ENCODE peak calls at places on chromosomes 1 and 21, in four cellular contexts. V is thyroid gland, J is testis, P is HCT116. O is an unnamed sample.

GRCh38 chr1:212710566-212710965 is 10.9 kb upstream of the BATF3 start:
- DNase-seq in P (no peak), J (no peak), V (no peak), O (no peak)

GRCh38 chr1:179820216-179820970 is 57.2 kb downstream of the TOR1AIP2 start:
- DNase-seq in P (no peak), J (no peak), V (no peak), O (no peak)

GRCh38 chr1:118200836-118201235 is 15.8 kb upstream of the SPAG17 start:
- DNase-seq in J (no peak), P (no peak), V (no peak), O (no peak)

GRCh38 chr1:19640363-19641316 is 3.5 kb upstream of the NBL1 start:
- DNase-seq in V (peak; percentile 53), J (no peak), P (peak; percentile 6), O (peak; percentile 45)

GRCh38 chr1:53138991-53139884 is 3.2 kb downstream of the SLC1A7 start:
- DNase-seq in P (no peak), V (no peak), J (no peak), O (no peak)

GRCh38 chr1:185062710-185063370 is 17.5 kb downstream of the RNF2 start:
- DNase-seq in J (no peak), P (no peak), V (no peak), O (no peak)

GRCh38 chr1:53237638-53238037 is 680 bp downstream of the MAGOH start:
- DNase-seq in V (no peak), P (no peak), J (no peak), O (no peak)

GRCh38 chr1:242011879-242012674 is 13.2 kb upstream of the MAP1LC3C start:
- DNase-seq in P (no peak), V (no peak), J (no peak), O (no peak)

GRCh38 chr1:9909222-9910046 is 635 bp downstream of the CTNNBIP1 start:
- DNase-seq in V (peak; percentile 43), J (peak; percentile 23), P (no peak), O (no peak)

GRCh38 chr1:10105484-10105883 is 72.7 kb downstream of the UBE4B start:
- DNase-seq in J (no peak), P (no peak), V (no peak), O (peak; percentile 5)

GRCh38 chr1:234478152-234478480 is 863 bp downstream of the TARBP1 start:
- DNase-seq in V (peak; percentile 71), J (peak; percentile 58), P (no peak), O (no peak)

GRCh38 chr1:21337931-21338567 is 47.8 kb upstream of the ECE1 start:
- DNase-seq in P (no peak), J (peak; percentile 85), V (peak; percentile 81), O (no peak)

GRCh38 chr1:95561244-95561840 is 327.3 kb downstream of the RWDD3 start:
- DNase-seq in P (no peak), V (no peak), J (no peak), O (no peak)

GRCh38 chr1:27600500-27601175 is 3.3 kb downstream of the AHDC1 start:
- DNase-seq in J (no peak), P (no peak), V (no peak), O (peak; percentile 61)

GRCh38 chr1:244394851-244395765 is 56.6 kb downstream of the ADSS2 start:
- DNase-seq in J (no peak), V (no peak), P (no peak), O (no peak)

GRCh38 chr1:119729044-119729443 is 17.3 kb downstream of the PHGDH start:
- DNase-seq in V (no peak), J (no peak), P (no peak), O (no peak)

GRCh38 chr1:208203127-208203847 is 40.9 kb downstream of the PLXNA2 start:
- DNase-seq in J (peak; percentile 26), P (no peak), V (peak; percentile 71), O (no peak)

GRCh38 chr21:43866659-43867331 is 1.8 kb downstream of the AGPAT3 start:
- DNase-seq in J (no peak), V (no peak), P (no peak), O (no peak)

GRCh38 chr1:21241761-21242581 is 48.3 kb downstream of the ECE1 start:
- DNase-seq in P (no peak), J (no peak), V (no peak), O (no peak)

GRCh38 chr21:42496839-42497202 is 797 bp upstream of the RSPH1 start:
- DNase-seq in J (peak; percentile 45), P (no peak), V (peak; percentile 27), O (no peak)

GRCh38 chr21:46054031-46054430 is 43.9 kb upstream of the COL6A2 start:
- DNase-seq in J (peak; percentile 12), P (no peak), V (no peak), O (no peak)

GRCh38 chr1:211356723-211357418 is 30.2 kb downstream of the TRAF5 start:
- DNase-seq in J (no peak), P (no peak), V (no peak), O (no peak)

GRCh38 chr1:55702064-55702463 is 486.9 kb upstream of the USP24 start:
- DNase-seq in P (peak; percentile 19), V (no peak), J (no peak), O (no peak)

GRCh38 chr1:218874801-218875400 is 298.8 kb upstream of the LYPLAL1 start:
- DNase-seq in V (no peak), P (no peak), J (no peak), O (no peak)

GRCh38 chr1:163163861-163164582 is 38.7 kb downstream of the RGS5 start:
- DNase-seq in V (no peak), P (no peak), J (peak; percentile 45), O (no peak)

GRCh38 chr1:204659061-204659460 is 26.5 kb downstream of the LRRN2 start:
- DNase-seq in J (no peak), P (no peak), V (no peak), O (peak; percentile 38)

GRCh38 chr1:903305-903704 is 20.4 kb upstream of the SAMD11 start:
- DNase-seq in P (no peak), J (peak; percentile 11), V (no peak), O (no peak)

GRCh38 chr1:109801791-109802135 is 38.0 kb upstream of the EPS8L3 start:
- DNase-seq in P (no peak), V (no peak), J (no peak), O (no peak)

GRCh38 chr21:37072239-37072987 is 458 bp downstream of the PIGP start:
- DNase-seq in V (peak; percentile 63), J (peak; percentile 90), P (no peak), O (no peak)

GRCh38 chr1:116374340-116375164 is 1.5 kb downstream of the ATP1A1 start:
- DNase-seq in J (no peak), P (no peak), V (peak; percentile 62), O (peak; percentile 39)
- H3K4me1 ChIP-seq in J (peaks cover 47% of the 10 kb centered on the region), P (peaks cover 62% of the 10 kb centered on the region), V (peaks cover 36% of the 10 kb centered on the region), O (peaks cover 14% of the 10 kb centered on the region)

DNA sequence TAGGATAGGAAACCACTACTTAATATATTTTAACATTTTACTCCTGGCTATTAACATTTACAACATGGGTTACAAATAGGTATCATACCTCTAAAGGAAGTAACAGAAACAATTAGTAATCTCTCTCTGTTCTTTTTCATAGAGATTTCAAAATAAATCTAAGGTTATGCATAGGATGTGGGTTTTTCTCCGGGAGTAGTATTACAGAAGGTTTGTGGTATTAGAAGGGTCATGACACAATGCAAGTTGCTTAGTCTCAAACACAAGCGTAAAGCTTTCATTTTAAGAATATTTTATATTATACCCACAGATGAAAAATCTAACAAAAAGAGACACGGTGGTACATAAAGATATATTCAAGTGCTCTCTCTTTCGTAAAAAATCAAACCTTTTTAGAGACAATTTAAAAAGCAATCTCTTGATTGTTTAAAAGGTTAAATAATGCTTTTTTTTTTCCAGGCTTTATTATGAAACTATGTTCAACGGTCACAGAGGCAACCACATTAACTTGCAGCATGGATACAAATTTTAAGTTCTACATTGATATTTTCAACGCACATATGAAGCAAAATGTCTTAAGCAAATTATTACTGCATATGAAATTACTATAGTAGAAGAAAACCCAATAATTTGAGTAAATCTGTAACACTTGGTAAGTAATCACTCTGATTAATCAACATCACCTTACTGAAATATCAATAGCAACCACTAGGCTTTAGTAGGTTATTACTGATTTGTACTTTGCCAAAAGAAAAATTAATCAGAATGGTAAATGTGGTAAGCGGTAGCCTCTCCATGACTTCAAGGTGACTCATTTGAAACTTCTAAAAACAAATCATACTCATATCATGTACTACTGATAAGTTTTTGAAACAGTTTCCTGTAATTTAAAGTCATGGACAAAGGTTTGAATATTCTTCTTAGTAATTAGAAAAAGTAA is 97.4 kb upstream of the GFI1 start:
- DNase-seq in P (no peak), V (no peak), J (no peak), O (no peak)
- TF ChIP-seq CTCF in P (no peak), V (no peak), J (peak; percentile 8), O (no peak)

DNA sequence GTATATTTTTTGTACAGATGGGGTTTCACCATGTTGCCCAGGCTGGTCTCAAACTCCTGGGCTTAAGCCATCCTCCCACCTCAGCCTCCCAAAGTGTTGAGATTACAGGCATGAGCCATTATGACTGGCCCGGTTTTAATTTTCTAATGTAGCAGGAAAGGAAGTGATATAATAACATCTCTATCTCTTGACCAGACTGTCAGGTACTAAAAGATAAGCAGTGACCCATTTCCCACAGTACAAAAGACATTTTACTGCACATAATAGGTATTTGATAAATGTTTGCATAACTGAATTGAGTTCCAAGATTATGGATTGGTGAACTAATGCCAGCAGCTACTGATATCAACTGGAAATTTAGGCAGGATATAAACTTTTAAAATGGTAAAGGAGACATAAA is 4.0 kb downstream of the NVL start:
- DNase-seq in V (no peak), P (no peak), J (no peak), O (no peak)
- H3K4me3 ChIP-seq in V (no peak overlapping the region), P (no peak overlapping the region), J (no peak overlapping the region), O (no peak overlapping the region)

GRCh38 chr1:116565222-116565621 is 5.6 kb downstream of the CD58 start:
- DNase-seq in P (no peak), J (no peak), V (no peak), O (no peak)
- H3K4me1 ChIP-seq in P (peaks cover 30% of the 10 kb centered on the region), J (no peaks in the 10 kb centered on the region), V (peaks cover 14% of the 10 kb centered on the region), O (no peaks in the 10 kb centered on the region)

DNA sequence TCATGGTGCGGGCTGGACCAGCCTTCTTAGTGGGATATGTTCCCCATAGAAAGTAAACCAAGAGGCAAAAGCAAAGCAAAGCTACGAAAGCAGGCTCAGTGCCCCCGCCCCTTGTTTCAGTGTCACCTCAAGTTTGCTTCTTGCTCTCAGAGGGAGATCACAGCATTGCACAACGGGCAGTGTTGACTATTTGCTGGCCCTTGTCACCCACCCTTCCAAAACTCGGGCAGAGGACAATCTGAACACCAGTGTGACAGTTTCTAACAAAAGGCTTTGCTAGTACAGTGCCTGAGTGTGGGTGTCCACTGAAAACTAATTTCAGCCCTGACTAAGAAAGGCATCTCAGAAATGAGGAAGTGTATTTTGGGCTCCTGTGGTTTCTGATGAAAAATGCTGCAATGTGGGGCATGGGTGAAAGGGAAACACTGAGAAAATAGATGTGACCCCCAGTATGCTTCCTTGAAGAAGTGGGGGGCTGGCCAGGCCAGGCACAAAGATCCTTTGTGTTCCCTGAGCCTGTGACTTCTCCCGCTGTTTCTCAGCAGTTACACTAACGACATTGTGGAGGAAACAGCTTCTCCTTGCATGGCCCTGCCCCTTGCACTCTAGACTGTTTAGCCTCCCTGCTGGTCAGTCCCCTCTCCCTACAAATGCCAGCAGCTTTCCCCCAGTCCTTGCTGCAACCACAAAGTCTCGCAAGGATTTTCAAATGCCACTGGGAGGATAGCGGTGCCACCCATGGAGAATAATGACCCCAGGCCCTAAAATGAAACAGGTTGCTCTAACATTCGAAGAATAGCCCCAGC is 33.3 kb upstream of the KCNE1 start:
- DNase-seq in V (no peak), P (peak; percentile 40), J (peak; percentile 19), O (no peak)
- TF ChIP-seq CTCF in V (no peak), P (no peak), J (no peak), O (no peak)